ENCODE peak calls at places on chromosome 10, in ten cellular contexts. Y is neural crest cell; T is endothelial cell; P is Karpas-422; R is substantia nigra; W is GM10248; B is heart right ventricle; A is HL-60; H is stimulated activated CD4-positive, alpha-beta T cell treated with anti-CD3 and anti-CD28 coated beads, Interleukin-15, amount 100 ng/mL, for 1 hour; M is occipital lobe. U is an unnamed sample.

GRCh38 chr10:12130237-12130872 is 878 bp downstream of the SEC61A2 start:
- DNase-seq in P (peak), H (no peak), Y (peak), M (peak), R (no peak), A (no peak), W (peak), B (peak), T (peak), U (no peak)

GRCh38 chr10:71266147-71266917 is 52.7 kb upstream of the SLC29A3 start:
- DNase-seq in A (no peak), T (no peak), B (no peak), P (no peak), H (no peak), Y (no peak), R (no peak), W (no peak), M (no peak), U (peak)

GRCh38 chr10:132460071-132460470 is 63.1 kb downstream of the PWWP2B start:
- DNase-seq in M (no peak), W (no peak), A (no peak), R (no peak), B (no peak), P (no peak), T (no peak), Y (no peak), H (no peak), U (peak)

GRCh38 chr10:100696477-100696901 is 48.9 kb upstream of the PAX2 start:
- DNase-seq in W (no peak), H (no peak), R (no peak), M (no peak), Y (no peak), P (no peak), A (no peak), B (no peak), T (no peak), U (no peak)

GRCh38 chr10:14670551-14671240 is 104.0 kb downstream of the FAM107B start:
- DNase-seq in B (no peak), H (no peak), P (peak), R (no peak), M (no peak), A (no peak), T (no peak), W (no peak), Y (no peak), U (no peak)

GRCh38 chr10:132204781-132205473 is 18.2 kb downstream of the DPYSL4 start:
- DNase-seq in W (no peak), M (no peak), Y (no peak), P (no peak), R (no peak), H (no peak), B (no peak), T (no peak), A (no peak), U (no peak)

GRCh38 chr10:124532106-124532641 is 70.6 kb downstream of the LHPP start:
- DNase-seq in Y (no peak), B (no peak), M (no peak), A (no peak), T (peak), P (peak), R (no peak), W (no peak), H (no peak), U (no peak)

GRCh38 chr10:119120413-119120867 is 16.5 kb downstream of the DENND10 start:
- DNase-seq in W (peak), R (no peak), T (no peak), P (no peak), H (no peak), Y (no peak), M (no peak), B (no peak), A (no peak), U (no peak)